ENCODE peak calls at places on chromosome 13, in six cellular contexts. B, L, N, S, E and P are unnamed samples.

GRCh38 chr13:27319404-27319803 is 48.8 kb downstream of the RASL11A start:
- DNase-seq in S (no peak), E (no peak), N (no peak), L (no peak), B (no peak), P (no peak)

GRCh38 chr13:97975851-97976550 is 22.5 kb downstream of the IPO5 start:
- DNase-seq in L (no peak), E (peak; percentile 88), S (peak; percentile 86), N (peak; percentile 93), B (peak; percentile 89), P (peak; percentile 86)

GRCh38 chr13:49502954-49503353 is 7.2 kb downstream of the PHF11 start:
- DNase-seq in L (no peak), E (peak; percentile 31), S (no peak), B (peak; percentile 82), N (no peak), P (no peak)

GRCh38 chr13:97329331-97329730 is 104.6 kb upstream of the RAP2A start:
- DNase-seq in B (peak; percentile 26), N (no peak), L (no peak), S (no peak), E (no peak), P (no peak)

GRCh38 chr13:112928958-112929777 is 39.8 kb upstream of the MCF2L start:
- DNase-seq in B (no peak), N (peak; percentile 65), S (no peak), E (peak; percentile 59), L (no peak), P (no peak)

GRCh38 chr13:28047784-28048388 is 52.5 kb downstream of the FLT3 start:
- DNase-seq in S (no peak), N (no peak), L (no peak), B (peak; percentile 58), E (no peak), P (peak; percentile 36)

GRCh38 chr13:111915104-111915551 is 151.8 kb upstream of the SOX1 start:
- DNase-seq in E (no peak), S (no peak), B (no peak), L (no peak), N (no peak), P (no peak)

GRCh38 chr13:50421457-50422130 is 406.4 kb downstream of the KCNRG start:
- DNase-seq in N (no peak), E (no peak), S (no peak), L (no peak), B (peak; percentile 19), P (peak; percentile 79)

GRCh38 chr13:75685239-75685697 is 49.1 kb downstream of the LMO7 start:
- DNase-seq in L (peak; percentile 81), E (no peak), B (peak; percentile 83), N (peak; percentile 62), S (no peak), P (peak; percentile 71)

GRCh38 chr13:90413548-90413947 is 933.9 kb upstream of the MIR17HG start:
- DNase-seq in N (no peak), B (no peak), E (no peak), L (no peak), S (no peak), P (no peak)

GRCh38 chr13:43805681-43806128 is 18.9 kb upstream of the ENOX1 start:
- DNase-seq in N (no peak), B (no peak), S (no peak), E (no peak), L (no peak), P (peak; percentile 76)

GRCh38 chr13:82062772-82063171 is 1721.8 kb upstream of the SPRY2 start:
- DNase-seq in E (no peak), N (no peak), B (peak; percentile 46), S (no peak), L (no peak), P (peak; percentile 57)

GRCh38 chr13:99962242-99962641 is 9.3 kb downstream of the ZIC5 start:
- DNase-seq in E (no peak), B (no peak), S (no peak), L (no peak), N (peak; percentile 30), P (no peak)

GRCh38 chr13:40329682-40330485 is 336.6 kb downstream of the FOXO1 start:
- DNase-seq in N (no peak), B (no peak), E (no peak), L (no peak), S (no peak), P (no peak)

GRCh38 chr13:87736849-87737400 is 65.8 kb downstream of the SLITRK5 start:
- DNase-seq in N (no peak), L (no peak), S (peak; percentile 9), E (no peak), B (peak; percentile 45), P (peak; percentile 10)

GRCh38 chr13:68748038-68748437 is 1359.6 kb upstream of the ATXN8OS start:
- DNase-seq in N (no peak), B (no peak), S (no peak), L (no peak), E (no peak), P (peak; percentile 82)

GRCh38 chr13:110209950-110210603 is 96.9 kb downstream of the COL4A1 start:
- DNase-seq in L (no peak), B (no peak), S (no peak), N (no peak), E (no peak), P (no peak)

GRCh38 chr13:113935081-113935511 is 38.8 kb downstream of the C13orf46 start:
- DNase-seq in S (no peak), B (no peak), E (no peak), N (peak; percentile 81), L (no peak), P (no peak)

GRCh38 chr13:23718916-23719470 is 148.8 kb downstream of the TNFRSF19 start:
- DNase-seq in B (no peak), N (no peak), S (no peak), L (no peak), E (no peak), P (no peak)

GRCh38 chr13:113941571-113942191 is 32.2 kb downstream of the C13orf46 start:
- DNase-seq in E (no peak), L (no peak), S (no peak), N (no peak), B (no peak), P (peak; percentile 32)

GRCh38 chr13:73708393-73708985 is 425.7 kb downstream of the KLF12 start:
- DNase-seq in S (peak; percentile 69), L (peak; percentile 21), N (peak; percentile 80), B (peak; percentile 56), E (peak; percentile 38), P (peak; percentile 50)

GRCh38 chr13:27338816-27339215 is 68.2 kb downstream of the RASL11A start:
- DNase-seq in B (no peak), N (no peak), E (no peak), S (no peak), L (no peak), P (peak; percentile 24)

GRCh38 chr13:50916701-50917184 is 7.2 kb downstream of the RNASEH2B start:
- DNase-seq in E (peak; percentile 10), N (no peak), L (no peak), B (no peak), S (peak; percentile 28), P (no peak)

GRCh38 chr13:108220042-108220441 is 1.9 kb downstream of the ABHD13 start:
- DNase-seq in B (no peak), E (no peak), S (no peak), L (no peak), N (no peak), P (no peak)

GRCh38 chr13:22073718-22074117 is 402.8 kb downstream of the FGF9 start:
- DNase-seq in L (no peak), B (no peak), S (no peak), E (no peak), N (no peak), P (no peak)

GRCh38 chr13:40087021-40088002 is 431.9 kb downstream of the COG6 start:
- DNase-seq in E (no peak), L (no peak), S (no peak), N (peak; percentile 61), B (no peak), P (no peak)

GRCh38 chr13:112767506-112768471 is 78.0 kb downstream of the ATP11A start:
- DNase-seq in N (no peak), L (no peak), S (no peak), B (no peak), E (no peak), P (no peak)

GRCh38 chr13:29573190-29573589 is 22.3 kb downstream of the SLC7A1 start:
- DNase-seq in E (no peak), B (no peak), S (peak; percentile 36), N (peak; percentile 42), L (no peak), P (no peak)

GRCh38 chr13:99690426-99691189 is 189.3 kb downstream of the TM9SF2 start:
- DNase-seq in E (no peak), B (no peak), N (no peak), L (no peak), S (no peak), P (no peak)

GRCh38 chr13:96238861-96239260 is 149.0 kb downstream of the HS6ST3 start:
- DNase-seq in E (no peak), B (peak; percentile 18), S (no peak), L (no peak), N (no peak), P (peak; percentile 40)

GRCh38 chr13:70817571-70817970 is 709.3 kb upstream of the KLHL1 start:
- DNase-seq in E (no peak), N (no peak), L (no peak), B (no peak), S (no peak), P (peak; percentile 7)

GRCh38 chr13:22243519-22244197 is 572.8 kb downstream of the FGF9 start:
- DNase-seq in L (no peak), S (no peak), E (no peak), B (no peak), N (no peak), P (no peak)

GRCh38 chr13:23321534-23322241 is 111.8 kb downstream of the SACS start:
- DNase-seq in B (peak; percentile 91), L (peak; percentile 75), S (no peak), N (no peak), E (peak; percentile 31), P (peak; percentile 86)

GRCh38 chr13:24668955-24669354 is 11.3 kb upstream of the ATP12A start:
- DNase-seq in N (no peak), E (no peak), B (no peak), S (no peak), L (no peak), P (peak; percentile 75)

GRCh38 chr13:43348397-43348796 is 325.0 kb downstream of the DNAJC15 start:
- DNase-seq in B (peak; percentile 40), S (no peak), L (no peak), N (no peak), E (no peak), P (peak; percentile 83)

GRCh38 chr13:45121421-45121820 is 1.1 kb downstream of the GTF2F2 start:
- DNase-seq in E (no peak), L (no peak), N (no peak), S (no peak), B (peak; percentile 41), P (no peak)